ENCODE peak calls at places on chromosomes 13 and 19, in nine cellular contexts. One of them, this sample, is unnamed.

GRCh38 chr19:42596391-42597071 is 1.8 kb upstream of the CEACAM8 start:
- DNase-seq in A549: peak
- DNase-seq in SK-N-SH: peak
- DNase-seq in HCT116: no peak
- DNase-seq in GM23338: peak
- DNase-seq in Panc1: peak
- DNase-seq in HepG2: no peak
- DNase-seq in K562: peak
- DNase-seq in GM12878: no peak
- DNase-seq in this sample: peak

GRCh38 chr13:107937841-107938240 is 277.5 kb downstream of the LIG4 start:
- DNase-seq in HepG2: no peak
- DNase-seq in GM23338: no peak
- DNase-seq in SK-N-SH: no peak
- DNase-seq in GM12878: no peak
- DNase-seq in Panc1: no peak
- DNase-seq in K562: no peak
- DNase-seq in A549: no peak
- DNase-seq in HCT116: no peak
- DNase-seq in this sample: no peak

GRCh38 chr19:16085115-16085514 is 8.8 kb downstream of the TPM4 start:
- DNase-seq in K562: no peak
- DNase-seq in SK-N-SH: no peak
- DNase-seq in HCT116: no peak
- DNase-seq in HepG2: no peak
- DNase-seq in Panc1: no peak
- DNase-seq in GM12878: no peak
- DNase-seq in A549: no peak
- DNase-seq in GM23338: no peak
- DNase-seq in this sample: peak

GRCh38 chr13:39415403-39415802 is 187.6 kb downstream of the LHFPL6 start:
- DNase-seq in A549: no peak
- DNase-seq in GM23338: peak
- DNase-seq in SK-N-SH: peak
- DNase-seq in HepG2: no peak
- DNase-seq in HCT116: peak
- DNase-seq in Panc1: no peak
- DNase-seq in GM12878: no peak
- DNase-seq in K562: no peak
- DNase-seq in this sample: no peak

GRCh38 chr13:102440259-102440936 is 38.5 kb upstream of the FGF14 start:
- DNase-seq in HCT116: no peak
- DNase-seq in Panc1: no peak
- DNase-seq in GM12878: peak
- DNase-seq in A549: no peak
- DNase-seq in K562: no peak
- DNase-seq in GM23338: no peak
- DNase-seq in HepG2: no peak
- DNase-seq in SK-N-SH: no peak
- DNase-seq in this sample: no peak

GRCh38 chr13:110570886-110571285 is 9.4 kb upstream of the RAB20 start:
- DNase-seq in Panc1: no peak
- DNase-seq in GM23338: no peak
- DNase-seq in K562: no peak
- DNase-seq in HCT116: no peak
- DNase-seq in HepG2: no peak
- DNase-seq in GM12878: no peak
- DNase-seq in SK-N-SH: no peak
- DNase-seq in A549: no peak
- DNase-seq in this sample: no peak

GRCh38 chr13:114096811-114097503 is 35.5 kb downstream of the RASA3 start:
- DNase-seq in HepG2: no peak
- DNase-seq in K562: no peak
- DNase-seq in HCT116: no peak
- DNase-seq in GM12878: no peak
- DNase-seq in SK-N-SH: peak
- DNase-seq in A549: no peak
- DNase-seq in Panc1: no peak
- DNase-seq in GM23338: no peak
- DNase-seq in this sample: peak

GRCh38 chr19:45476349-45476717 is 8.5 kb downstream of the FOSB start:
- DNase-seq in HCT116: no peak
- DNase-seq in K562: no peak
- DNase-seq in GM23338: no peak
- DNase-seq in GM12878: no peak
- DNase-seq in HepG2: no peak
- DNase-seq in A549: no peak
- DNase-seq in SK-N-SH: no peak
- DNase-seq in Panc1: no peak
- DNase-seq in this sample: no peak

GRCh38 chr13:113853518-113854237 is 10.2 kb downstream of the GAS6 start:
- DNase-seq in HCT116: no peak
- DNase-seq in K562: peak
- DNase-seq in GM23338: no peak
- DNase-seq in A549: no peak
- DNase-seq in SK-N-SH: no peak
- DNase-seq in GM12878: no peak
- DNase-seq in Panc1: no peak
- DNase-seq in HepG2: no peak
- DNase-seq in this sample: no peak

GRCh38 chr19:3397266-3398022 is 31.1 kb downstream of the NFIC start:
- DNase-seq in HCT116: peak
- DNase-seq in SK-N-SH: peak
- DNase-seq in K562: peak
- DNase-seq in A549: peak
- DNase-seq in GM12878: no peak
- DNase-seq in GM23338: peak
- DNase-seq in HepG2: peak
- DNase-seq in Panc1: no peak
- DNase-seq in this sample: no peak

GRCh38 chr13:110471833-110472162 is 89.7 kb downstream of the RAB20 start:
- DNase-seq in K562: peak
- DNase-seq in GM23338: no peak
- DNase-seq in GM12878: peak
- DNase-seq in HCT116: no peak
- DNase-seq in A549: no peak
- DNase-seq in SK-N-SH: no peak
- DNase-seq in Panc1: no peak
- DNase-seq in HepG2: no peak
- DNase-seq in this sample: peak

GRCh38 chr13:36377822-36378480 is 31.8 kb upstream of the SPART start:
- DNase-seq in A549: no peak
- DNase-seq in HepG2: no peak
- DNase-seq in HCT116: no peak
- DNase-seq in K562: no peak
- DNase-seq in GM23338: no peak
- DNase-seq in GM12878: no peak
- DNase-seq in SK-N-SH: peak
- DNase-seq in Panc1: no peak
- DNase-seq in this sample: no peak

GRCh38 chr19:48283908-48284307 is 14.0 kb downstream of the ZNF114 start:
- DNase-seq in K562: no peak
- DNase-seq in GM23338: no peak
- DNase-seq in HepG2: no peak
- DNase-seq in A549: no peak
- DNase-seq in GM12878: no peak
- DNase-seq in HCT116: no peak
- DNase-seq in Panc1: no peak
- DNase-seq in SK-N-SH: no peak
- DNase-seq in this sample: no peak

GRCh38 chr19:5591476-5591875 is 23.7 kb upstream of the TINCR start:
- DNase-seq in HCT116: no peak
- DNase-seq in HepG2: no peak
- DNase-seq in GM12878: no peak
- DNase-seq in K562: no peak
- DNase-seq in SK-N-SH: no peak
- DNase-seq in A549: no peak
- DNase-seq in GM23338: no peak
- DNase-seq in Panc1: no peak
- DNase-seq in this sample: no peak
- TF ChIP-seq REST in HCT116: no peak
- TF ChIP-seq REST in HepG2: no peak
- TF ChIP-seq REST in GM12878: no peak
- TF ChIP-seq REST in K562: no peak
- TF ChIP-seq REST in SK-N-SH: no peak
- TF ChIP-seq REST in A549: no peak
- TF ChIP-seq REST in GM23338: no peak
- TF ChIP-seq REST in Panc1: no peak
- TF ChIP-seq REST in this sample: no peak

GRCh38 chr19:51366050-51366998 is at the start of gene ETFB:
- DNase-seq in SK-N-SH: peak
- DNase-seq in GM23338: peak
- DNase-seq in HepG2: peak
- DNase-seq in HCT116: peak
- DNase-seq in K562: peak
- DNase-seq in A549: peak
- DNase-seq in Panc1: peak
- DNase-seq in GM12878: peak
- DNase-seq in this sample: peak

GRCh38 chr19:51367565-51368365 is 1.0 kb downstream of the CLDND2 start:
- DNase-seq in A549: peak
- DNase-seq in SK-N-SH: peak
- DNase-seq in GM23338: peak
- DNase-seq in Panc1: peak
- DNase-seq in HCT116: peak
- DNase-seq in GM12878: peak
- DNase-seq in HepG2: peak
- DNase-seq in K562: peak
- DNase-seq in this sample: peak

GRCh38 chr19:51365211-51366049 is 758 bp downstream of the ETFB start:
- DNase-seq in K562: peak
- DNase-seq in HepG2: peak
- DNase-seq in GM23338: peak
- DNase-seq in A549: no peak
- DNase-seq in Panc1: no peak
- DNase-seq in GM12878: no peak
- DNase-seq in SK-N-SH: no peak
- DNase-seq in HCT116: no peak
- DNase-seq in this sample: peak

GRCh38 chr19:51368366-51369282 is at the start of gene CLDND2:
- DNase-seq in SK-N-SH: no peak
- DNase-seq in K562: peak
- DNase-seq in HCT116: no peak
- DNase-seq in HepG2: no peak
- DNase-seq in Panc1: no peak
- DNase-seq in GM12878: no peak
- DNase-seq in GM23338: no peak
- DNase-seq in A549: no peak
- DNase-seq in this sample: peak

GRCh38 chr19:51366999-51367564 is 894 bp upstream of the ETFB start:
- DNase-seq in Panc1: no peak
- DNase-seq in K562: no peak
- DNase-seq in GM12878: no peak
- DNase-seq in HCT116: no peak
- DNase-seq in HepG2: no peak
- DNase-seq in GM23338: no peak
- DNase-seq in A549: no peak
- DNase-seq in SK-N-SH: peak
- DNase-seq in this sample: peak
- TF ChIP-seq REST in Panc1: no peak
- TF ChIP-seq REST in K562: no peak
- TF ChIP-seq REST in GM12878: no peak
- TF ChIP-seq REST in HCT116: no peak
- TF ChIP-seq REST in HepG2: no peak
- TF ChIP-seq REST in GM23338: no peak
- TF ChIP-seq REST in A549: peak
- TF ChIP-seq REST in SK-N-SH: no peak
- TF ChIP-seq REST in this sample: no peak

GRCh38 chr13:106230450-106230849 is 305.0 kb downstream of the EFNB2 start:
- DNase-seq in HCT116: no peak
- DNase-seq in A549: no peak
- DNase-seq in GM12878: no peak
- DNase-seq in SK-N-SH: no peak
- DNase-seq in K562: no peak
- DNase-seq in HepG2: no peak
- DNase-seq in Panc1: no peak
- DNase-seq in GM23338: no peak
- DNase-seq in this sample: no peak
- TF ChIP-seq REST in HCT116: no peak
- TF ChIP-seq REST in A549: no peak
- TF ChIP-seq REST in GM12878: no peak
- TF ChIP-seq REST in SK-N-SH: no peak
- TF ChIP-seq REST in K562: no peak
- TF ChIP-seq REST in HepG2: no peak
- TF ChIP-seq REST in Panc1: no peak
- TF ChIP-seq REST in GM23338: no peak
- TF ChIP-seq REST in this sample: no peak

GRCh38 chr13:25409938-25410337 is 38.2 kb downstream of the ATP8A2 start:
- DNase-seq in Panc1: no peak
- DNase-seq in GM12878: no peak
- DNase-seq in HepG2: no peak
- DNase-seq in SK-N-SH: no peak
- DNase-seq in GM23338: no peak
- DNase-seq in A549: no peak
- DNase-seq in K562: no peak
- DNase-seq in HCT116: no peak
- DNase-seq in this sample: no peak

GRCh38 chr13:25420161-25420560 is 48.4 kb downstream of the ATP8A2 start:
- DNase-seq in GM23338: peak
- DNase-seq in GM12878: no peak
- DNase-seq in HCT116: no peak
- DNase-seq in SK-N-SH: no peak
- DNase-seq in A549: no peak
- DNase-seq in HepG2: no peak
- DNase-seq in K562: no peak
- DNase-seq in Panc1: no peak
- DNase-seq in this sample: no peak

GRCh38 chr13:25415196-25415595 is 43.4 kb downstream of the ATP8A2 start:
- DNase-seq in A549: no peak
- DNase-seq in GM12878: no peak
- DNase-seq in HCT116: no peak
- DNase-seq in HepG2: no peak
- DNase-seq in Panc1: no peak
- DNase-seq in K562: no peak
- DNase-seq in SK-N-SH: no peak
- DNase-seq in GM23338: no peak
- DNase-seq in this sample: no peak
- TF ChIP-seq REST in A549: no peak
- TF ChIP-seq REST in GM12878: no peak
- TF ChIP-seq REST in HCT116: no peak
- TF ChIP-seq REST in HepG2: no peak
- TF ChIP-seq REST in Panc1: no peak
- TF ChIP-seq REST in K562: no peak
- TF ChIP-seq REST in SK-N-SH: no peak
- TF ChIP-seq REST in GM23338: no peak
- TF ChIP-seq REST in this sample: no peak